ENCODE peak calls at places on chromosomes 12 and 14, in eight cellular contexts. One of them, this sample, is unnamed.
A peak's percentile ranks its signal among the peaks of the same experiment; 100 is the strongest.

GRCh38 chr14:105581551-105582341 is 55.4 kb downstream of the TMEM121 start:
- DNase-seq in NCI-H510A treated with DMSO at 0.1 percent for 48 hours: no peak
- DNase-seq in activated CD4-positive, alpha-beta T cell treated with anti-CD3 and anti-CD28 coated beads for 24 hours: no peak
- DNase-seq in amniotic epithelial cell: no peak
- DNase-seq in stimulated activated CD4-positive, alpha-beta T cell treated with anti-CD3 and anti-CD28 coated beads, Interleukin-15, amount 100 ng/mL, for 1 hour: no peak
- DNase-seq in GM19239: no peak
- DNase-seq in SK-MEL-5: no peak
- DNase-seq in NAMALWA: peak; percentile 82
- DNase-seq in this sample: no peak

GRCh38 chr14:83556746-83557460 is 1973.0 kb upstream of the FLRT2 start:
- DNase-seq in NCI-H510A treated with DMSO at 0.1 percent for 48 hours: no peak
- DNase-seq in activated CD4-positive, alpha-beta T cell treated with anti-CD3 and anti-CD28 coated beads for 24 hours: no peak
- DNase-seq in amniotic epithelial cell: peak; percentile 90
- DNase-seq in stimulated activated CD4-positive, alpha-beta T cell treated with anti-CD3 and anti-CD28 coated beads, Interleukin-15, amount 100 ng/mL, for 1 hour: no peak
- DNase-seq in GM19239: no peak
- DNase-seq in SK-MEL-5: no peak
- DNase-seq in NAMALWA: no peak
- DNase-seq in this sample: no peak

GRCh38 chr12:70660620-70661219 is 23.5 kb upstream of the PTPRB start:
- DNase-seq in NCI-H510A treated with DMSO at 0.1 percent for 48 hours: no peak
- DNase-seq in activated CD4-positive, alpha-beta T cell treated with anti-CD3 and anti-CD28 coated beads for 24 hours: no peak
- DNase-seq in amniotic epithelial cell: peak; percentile 7
- DNase-seq in stimulated activated CD4-positive, alpha-beta T cell treated with anti-CD3 and anti-CD28 coated beads, Interleukin-15, amount 100 ng/mL, for 1 hour: no peak
- DNase-seq in GM19239: no peak
- DNase-seq in SK-MEL-5: peak; percentile 76
- DNase-seq in NAMALWA: peak; percentile 8
- DNase-seq in this sample: no peak

GRCh38 chr14:100049220-100049619 is 16.0 kb upstream of the EVL start:
- DNase-seq in NCI-H510A treated with DMSO at 0.1 percent for 48 hours: no peak
- DNase-seq in activated CD4-positive, alpha-beta T cell treated with anti-CD3 and anti-CD28 coated beads for 24 hours: no peak
- DNase-seq in amniotic epithelial cell: peak; percentile 33
- DNase-seq in stimulated activated CD4-positive, alpha-beta T cell treated with anti-CD3 and anti-CD28 coated beads, Interleukin-15, amount 100 ng/mL, for 1 hour: no peak
- DNase-seq in GM19239: no peak
- DNase-seq in SK-MEL-5: no peak
- DNase-seq in NAMALWA: no peak
- DNase-seq in this sample: no peak

GRCh38 chr12:82529096-82529495 is 157.6 kb upstream of the TMTC2 start:
- DNase-seq in NCI-H510A treated with DMSO at 0.1 percent for 48 hours: no peak
- DNase-seq in activated CD4-positive, alpha-beta T cell treated with anti-CD3 and anti-CD28 coated beads for 24 hours: no peak
- DNase-seq in amniotic epithelial cell: peak; percentile 29
- DNase-seq in stimulated activated CD4-positive, alpha-beta T cell treated with anti-CD3 and anti-CD28 coated beads, Interleukin-15, amount 100 ng/mL, for 1 hour: no peak
- DNase-seq in GM19239: no peak
- DNase-seq in SK-MEL-5: no peak
- DNase-seq in NAMALWA: no peak
- DNase-seq in this sample: no peak

GRCh38 chr12:50918584-50919316 is 33.6 kb upstream of the HIGD1C start:
- DNase-seq in NCI-H510A treated with DMSO at 0.1 percent for 48 hours: no peak
- DNase-seq in activated CD4-positive, alpha-beta T cell treated with anti-CD3 and anti-CD28 coated beads for 24 hours: no peak
- DNase-seq in amniotic epithelial cell: peak; percentile 90
- DNase-seq in stimulated activated CD4-positive, alpha-beta T cell treated with anti-CD3 and anti-CD28 coated beads, Interleukin-15, amount 100 ng/mL, for 1 hour: no peak
- DNase-seq in GM19239: no peak
- DNase-seq in SK-MEL-5: no peak
- DNase-seq in NAMALWA: no peak
- DNase-seq in this sample: no peak

GRCh38 chr12:130438711-130439110 is 101.0 kb downstream of the PIWIL1 start:
- DNase-seq in NCI-H510A treated with DMSO at 0.1 percent for 48 hours: no peak
- DNase-seq in activated CD4-positive, alpha-beta T cell treated with anti-CD3 and anti-CD28 coated beads for 24 hours: no peak
- DNase-seq in amniotic epithelial cell: no peak
- DNase-seq in stimulated activated CD4-positive, alpha-beta T cell treated with anti-CD3 and anti-CD28 coated beads, Interleukin-15, amount 100 ng/mL, for 1 hour: no peak
- DNase-seq in GM19239: no peak
- DNase-seq in SK-MEL-5: no peak
- DNase-seq in NAMALWA: no peak
- DNase-seq in this sample: no peak

GRCh38 chr12:109864916-109865315 is 15.4 kb downstream of the GLTP start:
- DNase-seq in NCI-H510A treated with DMSO at 0.1 percent for 48 hours: peak; percentile 26
- DNase-seq in activated CD4-positive, alpha-beta T cell treated with anti-CD3 and anti-CD28 coated beads for 24 hours: no peak
- DNase-seq in amniotic epithelial cell: no peak
- DNase-seq in stimulated activated CD4-positive, alpha-beta T cell treated with anti-CD3 and anti-CD28 coated beads, Interleukin-15, amount 100 ng/mL, for 1 hour: no peak
- DNase-seq in GM19239: no peak
- DNase-seq in SK-MEL-5: no peak
- DNase-seq in NAMALWA: no peak
- DNase-seq in this sample: no peak

GRCh38 chr12:90058721-90059120 is 350.1 kb upstream of the ATP2B1 start:
- DNase-seq in NCI-H510A treated with DMSO at 0.1 percent for 48 hours: no peak
- DNase-seq in activated CD4-positive, alpha-beta T cell treated with anti-CD3 and anti-CD28 coated beads for 24 hours: no peak
- DNase-seq in amniotic epithelial cell: peak; percentile 48
- DNase-seq in stimulated activated CD4-positive, alpha-beta T cell treated with anti-CD3 and anti-CD28 coated beads, Interleukin-15, amount 100 ng/mL, for 1 hour: no peak
- DNase-seq in GM19239: no peak
- DNase-seq in SK-MEL-5: no peak
- DNase-seq in NAMALWA: no peak
- DNase-seq in this sample: no peak

GRCh38 chr12:53066594-53066978 is 12.6 kb downstream of the SPRYD3 start:
- DNase-seq in NCI-H510A treated with DMSO at 0.1 percent for 48 hours: no peak
- DNase-seq in activated CD4-positive, alpha-beta T cell treated with anti-CD3 and anti-CD28 coated beads for 24 hours: no peak
- DNase-seq in amniotic epithelial cell: no peak
- DNase-seq in stimulated activated CD4-positive, alpha-beta T cell treated with anti-CD3 and anti-CD28 coated beads, Interleukin-15, amount 100 ng/mL, for 1 hour: no peak
- DNase-seq in GM19239: no peak
- DNase-seq in SK-MEL-5: no peak
- DNase-seq in NAMALWA: no peak
- DNase-seq in this sample: no peak

GRCh38 chr14:59425322-59425945 is 39.7 kb downstream of the GPR135 start:
- DNase-seq in NCI-H510A treated with DMSO at 0.1 percent for 48 hours: no peak
- DNase-seq in activated CD4-positive, alpha-beta T cell treated with anti-CD3 and anti-CD28 coated beads for 24 hours: no peak
- DNase-seq in amniotic epithelial cell: no peak
- DNase-seq in stimulated activated CD4-positive, alpha-beta T cell treated with anti-CD3 and anti-CD28 coated beads, Interleukin-15, amount 100 ng/mL, for 1 hour: no peak
- DNase-seq in GM19239: no peak
- DNase-seq in SK-MEL-5: no peak
- DNase-seq in NAMALWA: no peak
- DNase-seq in this sample: no peak

GRCh38 chr14:67513631-67514108 is 19.4 kb upstream of the PLEKHH1 start:
- DNase-seq in NCI-H510A treated with DMSO at 0.1 percent for 48 hours: no peak
- DNase-seq in activated CD4-positive, alpha-beta T cell treated with anti-CD3 and anti-CD28 coated beads for 24 hours: no peak
- DNase-seq in amniotic epithelial cell: no peak
- DNase-seq in stimulated activated CD4-positive, alpha-beta T cell treated with anti-CD3 and anti-CD28 coated beads, Interleukin-15, amount 100 ng/mL, for 1 hour: no peak
- DNase-seq in GM19239: peak; percentile 45
- DNase-seq in SK-MEL-5: peak; percentile 96
- DNase-seq in NAMALWA: no peak
- DNase-seq in this sample: no peak

GRCh38 chr12:121577443-121578180 is 3.2 kb downstream of the KDM2B start:
- DNase-seq in NCI-H510A treated with DMSO at 0.1 percent for 48 hours: no peak
- DNase-seq in activated CD4-positive, alpha-beta T cell treated with anti-CD3 and anti-CD28 coated beads for 24 hours: no peak
- DNase-seq in amniotic epithelial cell: no peak
- DNase-seq in stimulated activated CD4-positive, alpha-beta T cell treated with anti-CD3 and anti-CD28 coated beads, Interleukin-15, amount 100 ng/mL, for 1 hour: no peak
- DNase-seq in GM19239: no peak
- DNase-seq in SK-MEL-5: no peak
- DNase-seq in NAMALWA: no peak
- DNase-seq in this sample: no peak

GRCh38 chr12:92735131-92735721 is 32.4 kb downstream of the PLEKHG7 start:
- DNase-seq in NCI-H510A treated with DMSO at 0.1 percent for 48 hours: peak; percentile 73
- DNase-seq in activated CD4-positive, alpha-beta T cell treated with anti-CD3 and anti-CD28 coated beads for 24 hours: no peak
- DNase-seq in amniotic epithelial cell: peak; percentile 71
- DNase-seq in stimulated activated CD4-positive, alpha-beta T cell treated with anti-CD3 and anti-CD28 coated beads, Interleukin-15, amount 100 ng/mL, for 1 hour: no peak
- DNase-seq in GM19239: no peak
- DNase-seq in SK-MEL-5: no peak
- DNase-seq in NAMALWA: no peak
- DNase-seq in this sample: no peak

GRCh38 chr12:7108042-7108927 is 729 bp downstream of the C1RL start:
- DNase-seq in NCI-H510A treated with DMSO at 0.1 percent for 48 hours: peak; percentile 7
- DNase-seq in activated CD4-positive, alpha-beta T cell treated with anti-CD3 and anti-CD28 coated beads for 24 hours: peak; percentile 70
- DNase-seq in amniotic epithelial cell: peak; percentile 84
- DNase-seq in stimulated activated CD4-positive, alpha-beta T cell treated with anti-CD3 and anti-CD28 coated beads, Interleukin-15, amount 100 ng/mL, for 1 hour: peak; percentile 54
- DNase-seq in GM19239: peak; percentile 81
- DNase-seq in SK-MEL-5: no peak
- DNase-seq in NAMALWA: peak; percentile 68
- DNase-seq in this sample: peak; percentile 87

GRCh38 chr12:84554199-84554723 is 358.3 kb downstream of the SLC6A15 start:
- DNase-seq in NCI-H510A treated with DMSO at 0.1 percent for 48 hours: no peak
- DNase-seq in activated CD4-positive, alpha-beta T cell treated with anti-CD3 and anti-CD28 coated beads for 24 hours: no peak
- DNase-seq in amniotic epithelial cell: no peak
- DNase-seq in stimulated activated CD4-positive, alpha-beta T cell treated with anti-CD3 and anti-CD28 coated beads, Interleukin-15, amount 100 ng/mL, for 1 hour: no peak
- DNase-seq in GM19239: no peak
- DNase-seq in SK-MEL-5: no peak
- DNase-seq in NAMALWA: no peak
- DNase-seq in this sample: no peak

GRCh38 chr14:20652996-20653975 is 11.8 kb upstream of the OR6S1 start:
- DNase-seq in NCI-H510A treated with DMSO at 0.1 percent for 48 hours: no peak
- DNase-seq in activated CD4-positive, alpha-beta T cell treated with anti-CD3 and anti-CD28 coated beads for 24 hours: peak; percentile 64
- DNase-seq in amniotic epithelial cell: peak; percentile 29
- DNase-seq in stimulated activated CD4-positive, alpha-beta T cell treated with anti-CD3 and anti-CD28 coated beads, Interleukin-15, amount 100 ng/mL, for 1 hour: no peak
- DNase-seq in GM19239: no peak
- DNase-seq in SK-MEL-5: peak; percentile 91
- DNase-seq in NAMALWA: no peak
- DNase-seq in this sample: peak; percentile 80

GRCh38 chr12:97408363-97408762 is 54.2 kb upstream of the RMST start:
- DNase-seq in NCI-H510A treated with DMSO at 0.1 percent for 48 hours: no peak
- DNase-seq in activated CD4-positive, alpha-beta T cell treated with anti-CD3 and anti-CD28 coated beads for 24 hours: no peak
- DNase-seq in amniotic epithelial cell: no peak
- DNase-seq in stimulated activated CD4-positive, alpha-beta T cell treated with anti-CD3 and anti-CD28 coated beads, Interleukin-15, amount 100 ng/mL, for 1 hour: no peak
- DNase-seq in GM19239: no peak
- DNase-seq in SK-MEL-5: no peak
- DNase-seq in NAMALWA: no peak
- DNase-seq in this sample: no peak

GRCh38 chr14:93825235-93825553 is 36.9 kb upstream of the PRIMA1 start:
- DNase-seq in NCI-H510A treated with DMSO at 0.1 percent for 48 hours: no peak
- DNase-seq in activated CD4-positive, alpha-beta T cell treated with anti-CD3 and anti-CD28 coated beads for 24 hours: no peak
- DNase-seq in amniotic epithelial cell: no peak
- DNase-seq in stimulated activated CD4-positive, alpha-beta T cell treated with anti-CD3 and anti-CD28 coated beads, Interleukin-15, amount 100 ng/mL, for 1 hour: no peak
- DNase-seq in GM19239: no peak
- DNase-seq in SK-MEL-5: no peak
- DNase-seq in NAMALWA: no peak
- DNase-seq in this sample: no peak

GRCh38 chr14:102316746-102317563 is 2.6 kb upstream of the ZNF839 start:
- DNase-seq in NCI-H510A treated with DMSO at 0.1 percent for 48 hours: peak; percentile 87
- DNase-seq in activated CD4-positive, alpha-beta T cell treated with anti-CD3 and anti-CD28 coated beads for 24 hours: peak; percentile 93
- DNase-seq in amniotic epithelial cell: peak; percentile 79
- DNase-seq in stimulated activated CD4-positive, alpha-beta T cell treated with anti-CD3 and anti-CD28 coated beads, Interleukin-15, amount 100 ng/mL, for 1 hour: peak; percentile 96
- DNase-seq in GM19239: peak; percentile 75
- DNase-seq in SK-MEL-5: peak; percentile 93
- DNase-seq in NAMALWA: peak; percentile 94
- DNase-seq in this sample: peak; percentile 99

GRCh38 chr12:10634427-10634826 is 21.0 kb upstream of the MAGOHB start:
- DNase-seq in NCI-H510A treated with DMSO at 0.1 percent for 48 hours: no peak
- DNase-seq in activated CD4-positive, alpha-beta T cell treated with anti-CD3 and anti-CD28 coated beads for 24 hours: no peak
- DNase-seq in amniotic epithelial cell: peak; percentile 23
- DNase-seq in stimulated activated CD4-positive, alpha-beta T cell treated with anti-CD3 and anti-CD28 coated beads, Interleukin-15, amount 100 ng/mL, for 1 hour: no peak
- DNase-seq in GM19239: no peak
- DNase-seq in SK-MEL-5: no peak
- DNase-seq in NAMALWA: no peak
- DNase-seq in this sample: no peak

GRCh38 chr12:125376422-125376821 is 311.2 kb downstream of the AACS start:
- DNase-seq in NCI-H510A treated with DMSO at 0.1 percent for 48 hours: no peak
- DNase-seq in activated CD4-positive, alpha-beta T cell treated with anti-CD3 and anti-CD28 coated beads for 24 hours: no peak
- DNase-seq in amniotic epithelial cell: no peak
- DNase-seq in stimulated activated CD4-positive, alpha-beta T cell treated with anti-CD3 and anti-CD28 coated beads, Interleukin-15, amount 100 ng/mL, for 1 hour: no peak
- DNase-seq in GM19239: no peak
- DNase-seq in SK-MEL-5: no peak
- DNase-seq in NAMALWA: no peak
- DNase-seq in this sample: no peak

GRCh38 chr14:75401356-75401755 is 26.5 kb upstream of the JDP2 start:
- DNase-seq in NCI-H510A treated with DMSO at 0.1 percent for 48 hours: peak; percentile 18
- DNase-seq in activated CD4-positive, alpha-beta T cell treated with anti-CD3 and anti-CD28 coated beads for 24 hours: no peak
- DNase-seq in amniotic epithelial cell: peak; percentile 77
- DNase-seq in stimulated activated CD4-positive, alpha-beta T cell treated with anti-CD3 and anti-CD28 coated beads, Interleukin-15, amount 100 ng/mL, for 1 hour: no peak
- DNase-seq in GM19239: no peak
- DNase-seq in SK-MEL-5: no peak
- DNase-seq in NAMALWA: no peak
- DNase-seq in this sample: no peak

GRCh38 chr14:54805521-54806322 is 96.9 kb downstream of the GCH1 start:
- DNase-seq in NCI-H510A treated with DMSO at 0.1 percent for 48 hours: peak; percentile 69
- DNase-seq in activated CD4-positive, alpha-beta T cell treated with anti-CD3 and anti-CD28 coated beads for 24 hours: peak; percentile 79
- DNase-seq in amniotic epithelial cell: peak; percentile 49
- DNase-seq in stimulated activated CD4-positive, alpha-beta T cell treated with anti-CD3 and anti-CD28 coated beads, Interleukin-15, amount 100 ng/mL, for 1 hour: peak; percentile 36
- DNase-seq in GM19239: peak; percentile 60
- DNase-seq in SK-MEL-5: peak; percentile 86
- DNase-seq in NAMALWA: peak; percentile 71
- DNase-seq in this sample: peak; percentile 75

GRCh38 chr14:95364481-95365209 is 44.9 kb upstream of the CLMN start:
- DNase-seq in NCI-H510A treated with DMSO at 0.1 percent for 48 hours: no peak
- DNase-seq in activated CD4-positive, alpha-beta T cell treated with anti-CD3 and anti-CD28 coated beads for 24 hours: no peak
- DNase-seq in amniotic epithelial cell: no peak
- DNase-seq in stimulated activated CD4-positive, alpha-beta T cell treated with anti-CD3 and anti-CD28 coated beads, Interleukin-15, amount 100 ng/mL, for 1 hour: no peak
- DNase-seq in GM19239: no peak
- DNase-seq in SK-MEL-5: no peak
- DNase-seq in NAMALWA: no peak
- DNase-seq in this sample: no peak

This sample was measured in stimulated activated naive CD8-positive, alpha-beta T cell treated with anti-CD3 and anti-CD28 coated beads, Interleukin-15, amount 100 ng/mL, for 72 hours.